ENCODE peak calls at places on chromosomes 2 and 18, in seven cellular contexts. R is hepatocyte, K is MM.1S, E is HCT116, W is GM23248, J is GM23338, Q is neural progenitor cell. X is an unnamed sample. For H3K79me2, the result is how much of the 10 kb centered on the place peaks cover.

GRCh38 chr2:133780099-133780996 is 212.1 kb upstream of the NCKAP5 start:
- DNase-seq in R (peak), K (peak), E (peak), W (peak), J (peak), Q (peak), X (peak)

GRCh38 chr2:233449071-233449901 is 95.0 kb downstream of the DGKD start:
- DNase-seq in R (peak), K (no peak), E (no peak), W (peak), J (peak), Q (peak), X (peak)

GRCh38 chr2:74199871-74200305 is 1.5 kb downstream of the MTHFD2 start:
- DNase-seq in R (peak), K (no peak), E (no peak), W (peak), J (no peak), Q (peak), X (peak)

GRCh38 chr2:21175895-21176646 is 52.3 kb downstream of the TDRD15 start:
- DNase-seq in R (peak), K (peak), E (no peak), W (no peak), J (peak), Q (peak), X (peak)

GRCh38 chr2:46878886-46879285 is 36.7 kb downstream of the MCFD2 start:
- DNase-seq in R (no peak), K (no peak), E (no peak), W (no peak), J (peak), Q (peak), X (no peak)

GRCh38 chr2:158761626-158762025 is 33.5 kb upstream of the DAPL1 start:
- DNase-seq in R (no peak), K (no peak), E (no peak), W (peak), J (no peak), Q (no peak), X (no peak)

GRCh38 chr18:35481960-35482366 is 15.8 kb downstream of the INO80C start:
- DNase-seq in R (peak), K (no peak), E (no peak), W (no peak), J (no peak), Q (no peak), X (peak)

GRCh38 chr2:128381001-128381938 is 62.6 kb upstream of the HS6ST1 start:
- DNase-seq in R (no peak), K (no peak), E (no peak), W (peak), J (no peak), Q (peak), X (no peak)

GRCh38 chr2:210561482-210561881 is 5.1 kb downstream of the CPS1 start:
- DNase-seq in R (no peak), K (no peak), E (no peak), W (no peak), J (no peak), Q (no peak), X (no peak)

GRCh38 chr2:46805401-46805951 is 110.1 kb downstream of the MCFD2 start:
- DNase-seq in R (no peak), K (no peak), E (no peak), W (no peak), J (no peak), Q (no peak), X (no peak)

GRCh38 chr2:71545572-71546274 is 92.4 kb downstream of the DYSF start:
- DNase-seq in R (peak), K (peak), E (peak), W (peak), J (peak), Q (peak), X (peak)
- TF ChIP-seq EZH2 in R (no peak), K (no peak), E (no peak), W (peak), J (no peak), Q (peak), X (no peak)

DNA sequence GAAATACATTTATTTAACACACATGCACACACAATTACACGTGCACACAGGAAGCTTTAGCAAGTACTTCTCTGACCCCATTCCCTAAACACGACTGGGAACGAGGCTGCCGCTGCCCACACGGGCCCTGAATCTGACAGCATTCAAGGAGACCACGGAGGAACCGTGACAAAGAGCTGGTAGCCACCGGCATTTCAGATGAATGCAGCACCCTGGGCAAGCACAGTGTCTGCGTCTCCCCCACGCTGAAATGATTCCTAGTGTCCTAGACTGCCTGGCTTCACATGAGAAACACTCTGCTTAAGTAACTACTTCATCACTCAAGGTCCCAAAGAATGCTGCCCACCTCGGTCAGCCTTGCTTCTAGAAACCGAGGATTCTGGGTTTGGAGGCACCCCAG is 95.0 kb downstream of the HDAC4 start:
- DNase-seq in R (no peak), K (no peak), E (no peak), W (no peak), J (peak), Q (no peak), X (no peak)
- TF ChIP-seq EZH2phosphoT487 in R (no peak), K (no peak), E (no peak), W (no peak), J (no peak), Q (no peak), X (no peak)

GRCh38 chr2:222895143-222895542 is 34.3 kb downstream of the ACSL3 start:
- DNase-seq in R (no peak), K (no peak), E (no peak), W (no peak), J (no peak), Q (no peak), X (no peak)

GRCh38 chr2:222897898-222898297 is 37.1 kb downstream of the ACSL3 start:
- DNase-seq in R (no peak), K (no peak), E (no peak), W (no peak), J (no peak), Q (no peak), X (no peak)

GRCh38 chr2:222891890-222892289 is 31.1 kb downstream of the ACSL3 start:
- DNase-seq in R (no peak), K (no peak), E (no peak), W (peak), J (no peak), Q (no peak), X (no peak)

GRCh38 chr2:222892321-222892720 is 31.5 kb downstream of the ACSL3 start:
- DNase-seq in R (no peak), K (no peak), E (no peak), W (no peak), J (no peak), Q (no peak), X (no peak)

GRCh38 chr2:222893716-222894115 is 32.9 kb downstream of the ACSL3 start:
- DNase-seq in R (no peak), K (no peak), E (no peak), W (no peak), J (no peak), Q (no peak), X (no peak)
- H3K79me2 ChIP-seq in R (half or more), K (under half), E (half or more), W (half or more), J (half or more), Q (half or more), X (half or more)

DNA sequence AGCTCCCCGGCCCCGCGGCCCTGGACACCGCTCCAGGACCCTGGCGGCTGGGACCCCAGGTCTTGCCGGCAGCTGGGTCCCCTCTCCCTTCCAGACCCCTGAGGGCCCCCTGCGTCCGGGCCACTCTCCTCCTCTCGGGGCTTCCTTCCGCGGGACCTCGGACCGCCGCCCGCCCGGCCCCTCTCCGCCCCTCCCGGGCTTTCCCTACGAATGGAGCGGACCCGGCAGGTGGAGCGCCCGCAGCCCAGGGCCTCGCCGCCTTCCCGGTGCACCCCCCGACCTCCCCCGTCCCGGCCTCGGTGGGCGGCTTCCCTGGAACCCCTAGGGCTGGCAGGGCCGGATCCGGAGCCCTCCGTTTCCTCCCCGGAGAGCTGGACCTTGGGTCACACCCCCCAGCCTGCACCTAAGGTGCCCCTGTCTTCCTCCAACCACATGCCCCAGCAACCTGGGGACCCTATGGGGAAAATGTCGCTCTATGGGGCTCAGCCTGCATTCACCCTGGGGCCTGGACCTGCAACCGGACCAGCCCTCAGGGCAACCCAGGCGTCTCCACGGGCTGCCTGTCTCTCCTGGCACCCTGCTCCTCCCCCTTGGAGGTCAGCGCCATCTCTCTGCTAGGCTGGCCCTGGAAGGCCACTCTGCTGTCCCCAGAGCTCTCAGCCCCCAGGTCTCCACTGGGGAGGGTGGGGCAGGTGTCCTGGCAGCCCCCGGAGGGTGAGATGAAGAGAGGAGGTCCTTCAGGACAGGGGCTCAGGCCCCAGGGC is 730 bp downstream of the B3GNT7 start:
- DNase-seq in R (no peak), K (no peak), E (no peak), W (no peak), J (no peak), Q (no peak), X (no peak)
- TF ChIP-seq EZH2 in R (peak), K (no peak), E (no peak), W (peak), J (no peak), Q (peak), X (no peak)

X was measured in PC-3.